ENCODE peak calls at places on chromosomes 3 and 15, in six cellular contexts. D is IMR-90, P is neuronal stem cell, K is H1, I is H9, Y is mesenchymal stem cell. V is an unnamed sample.

GRCh38 chr15:57111002-57111401 is 192.6 kb downstream of the TCF12 start:
- DNase-seq in P (no peak), K (no peak), D (no peak), Y (no peak), I (no peak), V (peak)

GRCh38 chr3:52017467-52018065 is 21.9 kb upstream of the RPL29 start:
- DNase-seq in D (no peak), K (no peak), Y (no peak), I (no peak), P (no peak), V (no peak)

GRCh38 chr3:56758539-56758981 is 43.2 kb downstream of the ARHGEF3 start:
- DNase-seq in I (no peak), Y (peak), D (peak), P (no peak), K (no peak), V (peak)

GRCh38 chr3:30511524-30512278 is 94.7 kb upstream of the TGFBR2 start:
- DNase-seq in I (no peak), D (peak), K (no peak), P (no peak), Y (peak), V (peak)

GRCh38 chr3:98021821-98022220 is 13.3 kb downstream of the GABRR3 start:
- DNase-seq in D (peak), I (no peak), Y (peak), K (no peak), P (no peak), V (peak)

GRCh38 chr3:46607603-46608028 is 4.7 kb upstream of the FAM240A start:
- DNase-seq in Y (peak), I (peak), P (no peak), D (no peak), K (no peak), V (peak)

GRCh38 chr3:149437710-149438109 is 36.8 kb upstream of the TM4SF4 start:
- DNase-seq in D (no peak), Y (no peak), I (no peak), K (no peak), P (no peak), V (no peak)

GRCh38 chr3:60514085-60514649 is 737.1 kb downstream of the FHIT start:
- DNase-seq in D (no peak), K (no peak), I (no peak), Y (no peak), P (no peak), V (no peak)

GRCh38 chr3:178334239-178334638 is 202.0 kb upstream of the KCNMB2 start:
- DNase-seq in K (no peak), P (no peak), Y (no peak), I (no peak), D (no peak), V (no peak)

GRCh38 chr3:45462522-45463262 is 74.3 kb downstream of the LARS2 start:
- DNase-seq in D (peak), I (no peak), Y (no peak), K (no peak), P (no peak), V (no peak)

GRCh38 chr3:61848885-61849284 is 287.5 kb downstream of the PTPRG start:
- DNase-seq in D (peak), Y (no peak), P (no peak), I (no peak), K (no peak), V (no peak)

GRCh38 chr15:101617390-101617965 is 34.7 kb downstream of the TM2D3 start:
- DNase-seq in Y (no peak), K (no peak), I (no peak), P (no peak), D (no peak), V (no peak)

GRCh38 chr15:29569533-29570092 is 252.7 kb downstream of the TJP1 start:
- DNase-seq in I (peak), D (no peak), Y (no peak), P (peak), K (no peak), V (no peak)

GRCh38 chr3:62228467-62228866 is 144.9 kb downstream of the FEZF2 start:
- DNase-seq in K (no peak), I (no peak), Y (no peak), D (no peak), P (no peak), V (no peak)

GRCh38 chr15:28021281-28022039 is 77.7 kb downstream of the OCA2 start:
- DNase-seq in I (peak), K (peak), P (peak), D (peak), Y (peak), V (no peak)

GRCh38 chr3:25153130-25153529 is 274.9 kb upstream of the RARB start:
- DNase-seq in K (no peak), D (no peak), I (no peak), Y (no peak), P (no peak), V (no peak)

GRCh38 chr15:70376031-70376928 is 278.6 kb upstream of the TLE3 start:
- DNase-seq in D (no peak), Y (no peak), I (peak), K (no peak), P (no peak), V (no peak)

GRCh38 chr3:170128259-170128976 is 53.1 kb downstream of the PHC3 start:
- DNase-seq in K (no peak), I (no peak), P (no peak), D (no peak), Y (peak), V (no peak)

GRCh38 chr3:47342156-47342555 is 38.7 kb upstream of the PTPN23 start:
- DNase-seq in P (no peak), Y (no peak), I (no peak), D (no peak), K (no peak), V (no peak)

GRCh38 chr3:106628407-106628806 is 748.8 kb upstream of the CCDC54 start:
- DNase-seq in Y (peak), I (no peak), P (no peak), D (peak), K (no peak), V (peak)

GRCh38 chr3:12938258-12938711 is 96.9 kb upstream of the RPL32 start:
- DNase-seq in P (no peak), K (no peak), D (peak), I (no peak), Y (no peak), V (no peak)

GRCh38 chr3:129992781-129993180 is 18.3 kb downstream of the TRH start:
- DNase-seq in P (peak), I (peak), D (no peak), K (no peak), Y (peak), V (peak)

GRCh38 chr15:47411733-47412530 is 305.4 kb upstream of the SEMA6D start:
- DNase-seq in I (no peak), P (no peak), D (no peak), K (no peak), Y (no peak), V (no peak)

GRCh38 chr3:175238848-175239247 is 379.7 kb downstream of the NAALADL2 start:
- DNase-seq in D (no peak), P (no peak), Y (no peak), K (no peak), I (no peak), V (no peak)

GRCh38 chr3:713225-713624 is 379.6 kb upstream of the CNTN6 start:
- DNase-seq in D (no peak), P (no peak), Y (no peak), K (no peak), I (no peak), V (peak)

GRCh38 chr3:174986685-174987084 is 127.6 kb downstream of the NAALADL2 start:
- DNase-seq in Y (peak), I (no peak), P (no peak), K (no peak), D (peak), V (no peak)

GRCh38 chr3:11381563-11381962 is 109.4 kb downstream of the ATG7 start:
- DNase-seq in P (no peak), D (peak), K (no peak), Y (no peak), I (no peak), V (no peak)

GRCh38 chr3:57646723-57647122 is 46.2 kb downstream of the DENND6A start:
- DNase-seq in D (peak), Y (peak), K (no peak), P (no peak), I (no peak), V (peak)

GRCh38 chr15:51077565-51078153 is 17.0 kb downstream of the TNFAIP8L3 start:
- DNase-seq in Y (no peak), I (peak), K (peak), P (peak), D (no peak), V (no peak)

GRCh38 chr3:109413049-109413448 is 75.7 kb upstream of the DPPA4 start:
- DNase-seq in D (no peak), Y (peak), I (no peak), K (no peak), P (no peak), V (no peak)

GRCh38 chr15:97963779-97964178 is 3.3 kb downstream of the ARRDC4 start:
- DNase-seq in D (no peak), P (no peak), Y (no peak), K (no peak), I (no peak), V (no peak)

GRCh38 chr15:62883938-62884479 is 158.5 kb upstream of the TPM1 start:
- DNase-seq in I (no peak), Y (no peak), D (peak), K (no peak), P (no peak), V (no peak)

GRCh38 chr15:76177491-76178040 is 117.8 kb downstream of the TMEM266 start:
- DNase-seq in D (peak), I (no peak), Y (peak), P (no peak), K (no peak), V (no peak)

DNA sequence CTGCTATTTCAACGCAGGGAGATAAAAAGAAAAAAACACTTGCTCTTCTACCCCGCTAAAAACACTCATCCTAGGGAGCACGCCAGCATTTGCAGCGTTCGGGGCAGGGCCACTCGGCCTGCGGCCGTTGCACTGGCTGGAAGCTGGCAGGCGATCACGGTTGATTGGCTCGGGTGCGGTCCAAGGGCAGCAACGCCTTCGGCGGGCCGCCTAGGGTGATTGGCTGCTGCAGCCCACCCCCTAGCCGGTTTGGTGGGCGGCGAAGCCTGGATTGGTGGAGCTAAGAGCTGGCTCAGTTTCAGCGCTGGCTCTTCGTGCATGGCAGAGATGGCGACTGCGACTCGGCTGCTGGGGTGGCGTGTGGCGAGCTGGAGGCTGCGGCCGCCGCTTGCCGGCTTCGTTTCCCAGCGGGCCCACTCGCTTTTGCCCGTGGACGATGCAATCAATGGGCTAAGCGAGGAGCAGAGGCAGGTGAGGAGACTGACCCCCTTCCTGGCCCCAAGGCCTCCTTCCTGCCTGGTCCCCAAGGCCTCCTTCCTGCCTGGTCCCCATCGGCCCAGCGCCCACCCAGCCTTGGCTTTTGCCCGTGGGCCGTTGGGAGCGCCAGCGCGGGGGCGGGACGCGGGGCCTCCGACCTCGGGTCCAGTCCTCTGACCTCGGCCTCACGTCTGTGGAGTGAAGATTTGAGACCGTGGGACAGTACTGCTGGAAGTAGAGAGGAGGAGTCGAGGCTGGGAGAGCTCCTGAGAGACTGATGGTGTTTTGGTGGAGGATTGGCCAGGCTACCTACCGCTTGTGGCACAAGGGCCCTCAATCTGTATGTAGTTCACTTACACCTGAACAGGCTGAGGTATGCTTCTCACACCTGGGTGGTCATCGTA is at the start of gene IVD:
- DNase-seq in P (peak), D (peak), Y (peak), I (peak), K (peak), V (peak)
- H2BK5ac ChIP-seq in P (no peak), D (peak), Y (no peak), I (no peak), K (peak), V (no peak)

GRCh38 chr3:72272356-72272755 is 487.4 kb upstream of the PROK2 start:
- DNase-seq in P (no peak), I (no peak), Y (no peak), D (no peak), K (no peak), V (no peak)

GRCh38 chr3:72271923-72272322 is 487.0 kb upstream of the PROK2 start:
- DNase-seq in D (no peak), I (no peak), P (no peak), K (no peak), Y (no peak), V (no peak)

GRCh38 chr3:72275296-72275820 is 490.4 kb upstream of the PROK2 start:
- DNase-seq in D (no peak), K (no peak), I (no peak), P (no peak), Y (no peak), V (no peak)

GRCh38 chr3:72274511-72275295 is 489.8 kb upstream of the PROK2 start:
- DNase-seq in P (no peak), K (no peak), D (peak), Y (peak), I (no peak), V (peak)

DNA sequence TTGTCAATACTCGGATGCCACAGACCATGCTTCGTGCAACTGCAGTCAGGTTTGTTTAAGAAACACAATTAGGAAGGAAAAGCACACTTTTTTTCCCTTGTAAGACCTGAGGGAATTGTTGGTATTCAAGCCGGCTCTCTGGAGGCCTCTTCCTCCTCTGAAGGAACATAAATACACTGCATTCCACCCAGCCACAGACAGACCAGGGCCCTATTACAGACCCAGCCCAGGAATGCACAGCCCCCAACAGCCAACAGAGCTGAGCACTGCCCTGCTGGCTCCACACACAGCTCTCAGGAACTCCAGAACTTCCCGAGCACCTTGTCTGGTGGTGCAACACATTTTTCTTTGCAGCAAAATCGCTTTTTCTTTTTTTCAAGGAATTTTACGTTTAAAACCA is 488.7 kb upstream of the PROK2 start:
- DNase-seq in I (peak), P (no peak), Y (peak), D (peak), K (peak), V (peak)
- H2AK5ac ChIP-seq in I (no peak), P (no peak), Y (no peak), D (no peak), K (no peak), V (no peak)

GRCh38 chr15:79102595-79102994 is 12.0 kb upstream of the RASGRF1 start:
- DNase-seq in D (no peak), I (no peak), P (no peak), K (no peak), Y (no peak), V (no peak)
- H4K91ac ChIP-seq in D (no peak), I (no peak), P (no peak), K (no peak), Y (no peak), V (no peak)

DNA sequence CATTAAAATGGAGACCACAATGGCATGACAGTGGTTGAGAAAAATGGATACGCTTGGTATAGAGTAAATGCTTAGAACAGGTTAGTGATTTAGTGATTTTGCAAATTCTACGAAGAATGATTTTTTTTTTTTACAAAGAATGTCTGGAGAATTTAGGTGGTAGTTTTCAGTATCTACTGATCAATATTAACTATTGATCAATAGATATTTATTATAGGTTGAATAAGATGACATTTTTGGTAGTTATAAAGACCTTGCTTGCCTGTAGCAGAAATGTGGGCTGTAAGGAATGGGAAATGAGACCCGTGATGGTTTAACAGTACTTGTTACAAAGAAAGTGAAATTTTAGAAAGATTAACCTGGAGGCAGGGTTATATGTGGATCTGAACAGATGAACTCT is 137.5 kb downstream of the NR2F2 start:
- DNase-seq in P (no peak), Y (no peak), I (no peak), K (no peak), D (no peak), V (no peak)
- H2BK5ac ChIP-seq in P (no peak), Y (no peak), I (no peak), K (no peak), D (no peak), V (no peak)